ENCODE peak calls at places on chromosomes 1 and 21, in seven cellular contexts. One of them, this sample, is unnamed.

GRCh38 chr1:42958488-42959317 is at the start of gene SLC2A1:
- DNase-seq in left ventricle myocardium superior: peak; percentile 95
- DNase-seq in T1000: peak; percentile 93
- DNase-seq in stromal cell of bone marrow: peak; percentile 84
- DNase-seq in activated CD8-positive, alpha-beta T cell treated with anti-CD3 and anti-CD28 coated beads for 36 hours: peak; percentile 97
- DNase-seq in amniotic stem cell: peak; percentile 85
- DNase-seq in NCI-H774: peak; percentile 98
- DNase-seq in this sample: peak; percentile 91

GRCh38 chr1:149936992-149937705 is 470 bp upstream of the MTMR11 start:
- DNase-seq in activated CD8-positive, alpha-beta T cell treated with anti-CD3 and anti-CD28 coated beads for 36 hours: no peak
- DNase-seq in stromal cell of bone marrow: peak; percentile 47
- DNase-seq in T1000: no peak
- DNase-seq in amniotic stem cell: no peak
- DNase-seq in left ventricle myocardium superior: no peak
- DNase-seq in NCI-H774: no peak
- DNase-seq in this sample: no peak

GRCh38 chr1:55781944-55782482 is 566.8 kb upstream of the USP24 start:
- DNase-seq in activated CD8-positive, alpha-beta T cell treated with anti-CD3 and anti-CD28 coated beads for 36 hours: no peak
- DNase-seq in left ventricle myocardium superior: peak; percentile 28
- DNase-seq in stromal cell of bone marrow: peak; percentile 90
- DNase-seq in amniotic stem cell: no peak
- DNase-seq in NCI-H774: peak; percentile 6
- DNase-seq in T1000: peak; percentile 51
- DNase-seq in this sample: no peak

GRCh38 chr1:96973605-96974004 is 252.0 kb downstream of the PTBP2 start:
- DNase-seq in left ventricle myocardium superior: no peak
- DNase-seq in NCI-H774: no peak
- DNase-seq in amniotic stem cell: no peak
- DNase-seq in T1000: peak; percentile 29
- DNase-seq in stromal cell of bone marrow: no peak
- DNase-seq in activated CD8-positive, alpha-beta T cell treated with anti-CD3 and anti-CD28 coated beads for 36 hours: no peak
- DNase-seq in this sample: no peak

GRCh38 chr1:44701141-44701573 is 26.6 kb downstream of the ARMH1 start:
- DNase-seq in amniotic stem cell: no peak
- DNase-seq in T1000: no peak
- DNase-seq in left ventricle myocardium superior: no peak
- DNase-seq in activated CD8-positive, alpha-beta T cell treated with anti-CD3 and anti-CD28 coated beads for 36 hours: no peak
- DNase-seq in stromal cell of bone marrow: no peak
- DNase-seq in NCI-H774: no peak
- DNase-seq in this sample: no peak

GRCh38 chr1:61742620-61743431 is 546 bp downstream of the PATJ start:
- DNase-seq in amniotic stem cell: no peak
- DNase-seq in T1000: peak; percentile 21
- DNase-seq in left ventricle myocardium superior: peak; percentile 80
- DNase-seq in activated CD8-positive, alpha-beta T cell treated with anti-CD3 and anti-CD28 coated beads for 36 hours: no peak
- DNase-seq in NCI-H774: peak; percentile 69
- DNase-seq in stromal cell of bone marrow: no peak
- DNase-seq in this sample: peak; percentile 61

GRCh38 chr1:22126531-22126930 is 16.4 kb downstream of the WNT4 start:
- DNase-seq in T1000: no peak
- DNase-seq in activated CD8-positive, alpha-beta T cell treated with anti-CD3 and anti-CD28 coated beads for 36 hours: no peak
- DNase-seq in left ventricle myocardium superior: no peak
- DNase-seq in NCI-H774: no peak
- DNase-seq in stromal cell of bone marrow: no peak
- DNase-seq in amniotic stem cell: no peak
- DNase-seq in this sample: peak; percentile 32

GRCh38 chr1:44276006-44276405 is 62.7 kb downstream of the DMAP1 start:
- DNase-seq in T1000: no peak
- DNase-seq in amniotic stem cell: no peak
- DNase-seq in activated CD8-positive, alpha-beta T cell treated with anti-CD3 and anti-CD28 coated beads for 36 hours: no peak
- DNase-seq in left ventricle myocardium superior: no peak
- DNase-seq in NCI-H774: peak; percentile 40
- DNase-seq in stromal cell of bone marrow: peak; percentile 21
- DNase-seq in this sample: no peak

GRCh38 chr1:46300673-46301405 is 2.6 kb downstream of the LRRC41 start:
- DNase-seq in activated CD8-positive, alpha-beta T cell treated with anti-CD3 and anti-CD28 coated beads for 36 hours: no peak
- DNase-seq in stromal cell of bone marrow: no peak
- DNase-seq in NCI-H774: no peak
- DNase-seq in amniotic stem cell: no peak
- DNase-seq in left ventricle myocardium superior: no peak
- DNase-seq in T1000: no peak
- DNase-seq in this sample: no peak

GRCh38 chr1:44347280-44347679 is 7.8 kb downstream of the ERI3 start:
- DNase-seq in left ventricle myocardium superior: no peak
- DNase-seq in activated CD8-positive, alpha-beta T cell treated with anti-CD3 and anti-CD28 coated beads for 36 hours: no peak
- DNase-seq in NCI-H774: no peak
- DNase-seq in amniotic stem cell: no peak
- DNase-seq in stromal cell of bone marrow: peak; percentile 81
- DNase-seq in T1000: no peak
- DNase-seq in this sample: no peak

GRCh38 chr1:58539553-58539952 is 7.0 kb downstream of the OMA1 start:
- DNase-seq in activated CD8-positive, alpha-beta T cell treated with anti-CD3 and anti-CD28 coated beads for 36 hours: no peak
- DNase-seq in amniotic stem cell: no peak
- DNase-seq in stromal cell of bone marrow: no peak
- DNase-seq in T1000: no peak
- DNase-seq in NCI-H774: no peak
- DNase-seq in left ventricle myocardium superior: no peak
- DNase-seq in this sample: no peak

GRCh38 chr1:31936278-31936965 is 1.7 kb downstream of the PTP4A2 start:
- DNase-seq in left ventricle myocardium superior: no peak
- DNase-seq in T1000: no peak
- DNase-seq in activated CD8-positive, alpha-beta T cell treated with anti-CD3 and anti-CD28 coated beads for 36 hours: no peak
- DNase-seq in amniotic stem cell: no peak
- DNase-seq in stromal cell of bone marrow: no peak
- DNase-seq in NCI-H774: no peak
- DNase-seq in this sample: no peak

GRCh38 chr1:905071-905749 is 18.5 kb upstream of the SAMD11 start:
- DNase-seq in NCI-H774: no peak
- DNase-seq in activated CD8-positive, alpha-beta T cell treated with anti-CD3 and anti-CD28 coated beads for 36 hours: peak; percentile 40
- DNase-seq in left ventricle myocardium superior: peak; percentile 77
- DNase-seq in T1000: no peak
- DNase-seq in stromal cell of bone marrow: no peak
- DNase-seq in amniotic stem cell: no peak
- DNase-seq in this sample: peak; percentile 81

GRCh38 chr1:150808134-150808533 is at the start of gene CTSK:
- DNase-seq in NCI-H774: no peak
- DNase-seq in stromal cell of bone marrow: peak; percentile 70
- DNase-seq in left ventricle myocardium superior: no peak
- DNase-seq in amniotic stem cell: no peak
- DNase-seq in activated CD8-positive, alpha-beta T cell treated with anti-CD3 and anti-CD28 coated beads for 36 hours: no peak
- DNase-seq in T1000: no peak
- DNase-seq in this sample: no peak

GRCh38 chr1:62045579-62045978 is 149.1 kb upstream of the L1TD1 start:
- DNase-seq in activated CD8-positive, alpha-beta T cell treated with anti-CD3 and anti-CD28 coated beads for 36 hours: no peak
- DNase-seq in NCI-H774: no peak
- DNase-seq in amniotic stem cell: no peak
- DNase-seq in T1000: no peak
- DNase-seq in stromal cell of bone marrow: no peak
- DNase-seq in left ventricle myocardium superior: no peak
- DNase-seq in this sample: peak; percentile 56

GRCh38 chr1:172833956-172834355 is 175.1 kb downstream of the FASLG start:
- DNase-seq in NCI-H774: no peak
- DNase-seq in amniotic stem cell: no peak
- DNase-seq in left ventricle myocardium superior: no peak
- DNase-seq in stromal cell of bone marrow: no peak
- DNase-seq in T1000: no peak
- DNase-seq in activated CD8-positive, alpha-beta T cell treated with anti-CD3 and anti-CD28 coated beads for 36 hours: no peak
- DNase-seq in this sample: no peak

GRCh38 chr1:100065183-100065968 is 67.4 kb downstream of the SASS6 start:
- DNase-seq in amniotic stem cell: no peak
- DNase-seq in T1000: no peak
- DNase-seq in NCI-H774: no peak
- DNase-seq in stromal cell of bone marrow: no peak
- DNase-seq in activated CD8-positive, alpha-beta T cell treated with anti-CD3 and anti-CD28 coated beads for 36 hours: no peak
- DNase-seq in left ventricle myocardium superior: no peak
- DNase-seq in this sample: no peak

GRCh38 chr1:8674912-8675311 is 142.5 kb downstream of the RERE start:
- DNase-seq in NCI-H774: no peak
- DNase-seq in activated CD8-positive, alpha-beta T cell treated with anti-CD3 and anti-CD28 coated beads for 36 hours: no peak
- DNase-seq in T1000: no peak
- DNase-seq in left ventricle myocardium superior: no peak
- DNase-seq in amniotic stem cell: no peak
- DNase-seq in stromal cell of bone marrow: no peak
- DNase-seq in this sample: no peak

GRCh38 chr1:13730751-13731482 is 30.9 kb downstream of the PRDM2 start:
- DNase-seq in NCI-H774: no peak
- DNase-seq in activated CD8-positive, alpha-beta T cell treated with anti-CD3 and anti-CD28 coated beads for 36 hours: peak; percentile 92
- DNase-seq in stromal cell of bone marrow: no peak
- DNase-seq in left ventricle myocardium superior: peak; percentile 35
- DNase-seq in T1000: no peak
- DNase-seq in amniotic stem cell: no peak
- DNase-seq in this sample: peak; percentile 27

GRCh38 chr1:230568008-230568407 is 74.3 kb upstream of the COG2 start:
- DNase-seq in activated CD8-positive, alpha-beta T cell treated with anti-CD3 and anti-CD28 coated beads for 36 hours: peak; percentile 34
- DNase-seq in NCI-H774: peak; percentile 9
- DNase-seq in left ventricle myocardium superior: peak; percentile 22
- DNase-seq in stromal cell of bone marrow: peak; percentile 5
- DNase-seq in T1000: no peak
- DNase-seq in amniotic stem cell: no peak
- DNase-seq in this sample: no peak

GRCh38 chr21:10272216-10272615 is 249.2 kb upstream of the TPTE start:
- DNase-seq in NCI-H774: no peak
- DNase-seq in T1000: no peak
- DNase-seq in activated CD8-positive, alpha-beta T cell treated with anti-CD3 and anti-CD28 coated beads for 36 hours: peak; percentile 5
- DNase-seq in stromal cell of bone marrow: no peak
- DNase-seq in amniotic stem cell: no peak
- DNase-seq in left ventricle myocardium superior: no peak
- DNase-seq in this sample: no peak

GRCh38 chr1:207672525-207673130 is 27.7 kb downstream of the CR1L start:
- DNase-seq in left ventricle myocardium superior: no peak
- DNase-seq in T1000: no peak
- DNase-seq in stromal cell of bone marrow: peak; percentile 3
- DNase-seq in NCI-H774: peak; percentile 68
- DNase-seq in amniotic stem cell: peak; percentile 40
- DNase-seq in activated CD8-positive, alpha-beta T cell treated with anti-CD3 and anti-CD28 coated beads for 36 hours: peak; percentile 64
- DNase-seq in this sample: no peak

GRCh38 chr21:32412998-32413504 is 545 bp downstream of the EVA1C start:
- DNase-seq in left ventricle myocardium superior: peak; percentile 65
- DNase-seq in stromal cell of bone marrow: no peak
- DNase-seq in NCI-H774: no peak
- DNase-seq in T1000: no peak
- DNase-seq in activated CD8-positive, alpha-beta T cell treated with anti-CD3 and anti-CD28 coated beads for 36 hours: no peak
- DNase-seq in amniotic stem cell: no peak
- DNase-seq in this sample: peak; percentile 68

GRCh38 chr1:232012773-232013386 is 386.3 kb downstream of the DISC1 start:
- DNase-seq in T1000: no peak
- DNase-seq in left ventricle myocardium superior: peak; percentile 39
- DNase-seq in NCI-H774: peak; percentile 78
- DNase-seq in stromal cell of bone marrow: peak; percentile 29
- DNase-seq in amniotic stem cell: no peak
- DNase-seq in activated CD8-positive, alpha-beta T cell treated with anti-CD3 and anti-CD28 coated beads for 36 hours: no peak
- DNase-seq in this sample: peak; percentile 59

GRCh38 chr1:12600880-12601633 is 17.0 kb downstream of the DHRS3 start:
- DNase-seq in NCI-H774: no peak
- DNase-seq in T1000: peak; percentile 17
- DNase-seq in stromal cell of bone marrow: no peak
- DNase-seq in activated CD8-positive, alpha-beta T cell treated with anti-CD3 and anti-CD28 coated beads for 36 hours: peak; percentile 64
- DNase-seq in left ventricle myocardium superior: peak; percentile 58
- DNase-seq in amniotic stem cell: no peak
- DNase-seq in this sample: no peak

GRCh38 chr1:78843111-78843908 is 163.2 kb downstream of the ADGRL4 start:
- DNase-seq in stromal cell of bone marrow: no peak
- DNase-seq in T1000: no peak
- DNase-seq in amniotic stem cell: peak; percentile 7
- DNase-seq in NCI-H774: no peak
- DNase-seq in activated CD8-positive, alpha-beta T cell treated with anti-CD3 and anti-CD28 coated beads for 36 hours: no peak
- DNase-seq in left ventricle myocardium superior: no peak
- DNase-seq in this sample: no peak

GRCh38 chr1:46749921-46750404 is 31.0 kb upstream of the EFCAB14 start:
- DNase-seq in T1000: no peak
- DNase-seq in left ventricle myocardium superior: peak; percentile 52
- DNase-seq in activated CD8-positive, alpha-beta T cell treated with anti-CD3 and anti-CD28 coated beads for 36 hours: no peak
- DNase-seq in NCI-H774: no peak
- DNase-seq in stromal cell of bone marrow: no peak
- DNase-seq in amniotic stem cell: no peak
- DNase-seq in this sample: peak; percentile 52

GRCh38 chr1:228314315-228314657 is 92.3 kb downstream of the TRIM11 start:
- DNase-seq in T1000: no peak
- DNase-seq in activated CD8-positive, alpha-beta T cell treated with anti-CD3 and anti-CD28 coated beads for 36 hours: no peak
- DNase-seq in stromal cell of bone marrow: no peak
- DNase-seq in NCI-H774: no peak
- DNase-seq in amniotic stem cell: no peak
- DNase-seq in left ventricle myocardium superior: no peak
- DNase-seq in this sample: no peak

GRCh38 chr1:226787071-226787470 is 48.0 kb upstream of the ITPKB start:
- DNase-seq in NCI-H774: no peak
- DNase-seq in left ventricle myocardium superior: no peak
- DNase-seq in stromal cell of bone marrow: no peak
- DNase-seq in T1000: no peak
- DNase-seq in amniotic stem cell: no peak
- DNase-seq in activated CD8-positive, alpha-beta T cell treated with anti-CD3 and anti-CD28 coated beads for 36 hours: no peak
- DNase-seq in this sample: no peak

GRCh38 chr1:207787776-207788175 is 35.9 kb downstream of the CD46 start:
- DNase-seq in left ventricle myocardium superior: no peak
- DNase-seq in T1000: no peak
- DNase-seq in activated CD8-positive, alpha-beta T cell treated with anti-CD3 and anti-CD28 coated beads for 36 hours: no peak
- DNase-seq in amniotic stem cell: no peak
- DNase-seq in NCI-H774: no peak
- DNase-seq in stromal cell of bone marrow: no peak
- DNase-seq in this sample: no peak

GRCh38 chr1:246265481-246265880 is 241.6 kb downstream of the SMYD3 start:
- DNase-seq in stromal cell of bone marrow: no peak
- DNase-seq in activated CD8-positive, alpha-beta T cell treated with anti-CD3 and anti-CD28 coated beads for 36 hours: no peak
- DNase-seq in NCI-H774: no peak
- DNase-seq in left ventricle myocardium superior: no peak
- DNase-seq in T1000: no peak
- DNase-seq in amniotic stem cell: no peak
- DNase-seq in this sample: no peak

GRCh38 chr1:173201968-173202367 is 5.2 kb downstream of the TNFSF4 start:
- DNase-seq in activated CD8-positive, alpha-beta T cell treated with anti-CD3 and anti-CD28 coated beads for 36 hours: no peak
- DNase-seq in NCI-H774: no peak
- DNase-seq in amniotic stem cell: no peak
- DNase-seq in T1000: no peak
- DNase-seq in stromal cell of bone marrow: no peak
- DNase-seq in left ventricle myocardium superior: no peak
- DNase-seq in this sample: no peak

GRCh38 chr21:39915881-39916280 is 48.6 kb downstream of the PCP4 start:
- DNase-seq in activated CD8-positive, alpha-beta T cell treated with anti-CD3 and anti-CD28 coated beads for 36 hours: no peak
- DNase-seq in T1000: no peak
- DNase-seq in left ventricle myocardium superior: no peak
- DNase-seq in amniotic stem cell: no peak
- DNase-seq in NCI-H774: no peak
- DNase-seq in stromal cell of bone marrow: no peak
- DNase-seq in this sample: no peak

GRCh38 chr1:204418174-204419063 is 6.8 kb upstream of the PPP1R15B start:
- DNase-seq in T1000: no peak
- DNase-seq in activated CD8-positive, alpha-beta T cell treated with anti-CD3 and anti-CD28 coated beads for 36 hours: peak; percentile 32
- DNase-seq in amniotic stem cell: no peak
- DNase-seq in stromal cell of bone marrow: no peak
- DNase-seq in NCI-H774: no peak
- DNase-seq in left ventricle myocardium superior: no peak
- DNase-seq in this sample: no peak

GRCh38 chr1:6870571-6870970 is 85.3 kb downstream of the CAMTA1 start:
- DNase-seq in T1000: no peak
- DNase-seq in amniotic stem cell: no peak
- DNase-seq in left ventricle myocardium superior: no peak
- DNase-seq in stromal cell of bone marrow: no peak
- DNase-seq in NCI-H774: no peak
- DNase-seq in activated CD8-positive, alpha-beta T cell treated with anti-CD3 and anti-CD28 coated beads for 36 hours: no peak
- DNase-seq in this sample: no peak

GRCh38 chr21:16942703-16943102 is 570.1 kb upstream of the CXADR start:
- DNase-seq in NCI-H774: no peak
- DNase-seq in left ventricle myocardium superior: no peak
- DNase-seq in amniotic stem cell: peak; percentile 3
- DNase-seq in stromal cell of bone marrow: no peak
- DNase-seq in activated CD8-positive, alpha-beta T cell treated with anti-CD3 and anti-CD28 coated beads for 36 hours: no peak
- DNase-seq in T1000: no peak
- DNase-seq in this sample: no peak

GRCh38 chr1:52579415-52579814 is 22.8 kb upstream of the GPX7 start:
- DNase-seq in T1000: no peak
- DNase-seq in activated CD8-positive, alpha-beta T cell treated with anti-CD3 and anti-CD28 coated beads for 36 hours: no peak
- DNase-seq in left ventricle myocardium superior: no peak
- DNase-seq in stromal cell of bone marrow: no peak
- DNase-seq in NCI-H774: no peak
- DNase-seq in amniotic stem cell: no peak
- DNase-seq in this sample: no peak